ENCODE peak calls at places on chromosomes 2 and 18, in ten cellular contexts. F is activated effector memory CD4-positive, alpha-beta T cell treated with Interleukin-2 at 50 U/mL for 16 hours; Q is stimulated activated CD4-positive, alpha-beta T cell treated with anti-CD3 and anti-CD28 coated beads, Interleukin-2, amount 100 ng/mL, for 48 hours; V is EL; Z is amniotic stem cell; G is RWPE1; N is H4; U is RCC 7860; A is AG08396; B is SW480. J is an unnamed sample.

GRCh38 chr2:20612835-20613341 is 38.0 kb downstream of the HS1BP3 start:
- DNase-seq in F (no peak), Q (no peak), V (no peak), Z (no peak), G (no peak), N (no peak), U (no peak), A (no peak), B (no peak), J (no peak)

GRCh38 chr2:117068371-117068770 is 746.1 kb upstream of the DDX18 start:
- DNase-seq in F (no peak), Q (no peak), V (no peak), Z (no peak), G (peak), N (no peak), U (no peak), A (no peak), B (no peak), J (peak)

GRCh38 chr2:44680424-44680971 is 261.0 kb upstream of the SIX3 start:
- DNase-seq in F (no peak), Q (no peak), V (no peak), Z (no peak), G (no peak), N (no peak), U (no peak), A (no peak), B (no peak), J (no peak)

GRCh38 chr18:7259482-7259881 is 28.6 kb downstream of the LRRC30 start:
- DNase-seq in F (no peak), Q (no peak), V (no peak), Z (no peak), G (no peak), N (no peak), U (no peak), A (no peak), B (no peak), J (no peak)

GRCh38 chr2:85649201-85650190 is 18.5 kb downstream of the SFTPB start:
- DNase-seq in F (no peak), Q (no peak), V (peak), Z (peak), G (peak), N (no peak), U (no peak), A (peak), B (no peak), J (no peak)

GRCh38 chr2:212709287-212709686 is 170.7 kb upstream of the ERBB4 start:
- DNase-seq in F (no peak), Q (no peak), V (peak), Z (no peak), G (no peak), N (no peak), U (peak), A (peak), B (no peak), J (no peak)

GRCh38 chr2:54673501-54673998 is 49.9 kb upstream of the EML6 start:
- DNase-seq in F (no peak), Q (no peak), V (no peak), Z (no peak), G (peak), N (no peak), U (peak), A (no peak), B (no peak), J (peak)

GRCh38 chr18:13236411-13236810 is 17.9 kb downstream of the LDLRAD4 start:
- DNase-seq in F (no peak), Q (no peak), V (no peak), Z (no peak), G (no peak), N (no peak), U (no peak), A (no peak), B (no peak), J (no peak)

GRCh38 chr2:138711812-138712211 is 68.4 kb downstream of the NXPH2 start:
- DNase-seq in F (no peak), Q (no peak), V (no peak), Z (no peak), G (no peak), N (no peak), U (no peak), A (no peak), B (no peak), J (no peak)

GRCh38 chr2:126344498-126344897 is 311.5 kb upstream of the GYPC start:
- DNase-seq in F (no peak), Q (no peak), V (no peak), Z (no peak), G (no peak), N (no peak), U (no peak), A (no peak), B (no peak), J (no peak)

GRCh38 chr18:23307567-23308295 is 145.4 kb upstream of the RIOK3 start:
- DNase-seq in F (no peak), Q (no peak), V (peak), Z (no peak), G (no peak), N (peak), U (peak), A (peak), B (no peak), J (no peak)

GRCh38 chr2:108324531-108325256 is 36.0 kb downstream of the SULT1C2 start:
- DNase-seq in F (no peak), Q (no peak), V (peak), Z (peak), G (peak), N (no peak), U (peak), A (peak), B (no peak), J (no peak)

GRCh38 chr2:31476511-31477171 is 62.1 kb upstream of the XDH start:
- DNase-seq in F (no peak), Q (no peak), V (peak), Z (no peak), G (no peak), N (no peak), U (no peak), A (peak), B (no peak), J (no peak)

GRCh38 chr2:26018184-26018716 is 15.6 kb upstream of the RAB10 start:
- DNase-seq in F (no peak), Q (peak), V (peak), Z (peak), G (peak), N (peak), U (peak), A (peak), B (peak), J (peak)

GRCh38 chr2:158953926-158954763 is 14.3 kb upstream of the TANC1 start:
- DNase-seq in F (no peak), Q (peak), V (peak), Z (peak), G (peak), N (peak), U (peak), A (peak), B (peak), J (peak)

GRCh38 chr2:46697830-46698323 is 217.7 kb downstream of the MCFD2 start:
- DNase-seq in F (no peak), Q (no peak), V (no peak), Z (no peak), G (no peak), N (no peak), U (no peak), A (no peak), B (peak), J (peak)

GRCh38 chr2:170813611-170814550 is 2.8 kb upstream of the GAD1 start:
- DNase-seq in F (no peak), Q (no peak), V (peak), Z (no peak), G (peak), N (peak), U (no peak), A (peak), B (no peak), J (no peak)

GRCh38 chr2:120546077-120546864 is 189.4 kb upstream of the GLI2 start:
- DNase-seq in F (no peak), Q (no peak), V (peak), Z (peak), G (no peak), N (peak), U (peak), A (peak), B (peak), J (peak)

GRCh38 chr2:101518470-101519172 is 43.7 kb upstream of the RFX8 start:
- DNase-seq in F (no peak), Q (no peak), V (peak), Z (no peak), G (peak), N (peak), U (peak), A (no peak), B (peak), J (peak)

GRCh38 chr18:78797499-78797898 is 182.1 kb upstream of the SALL3 start:
- DNase-seq in F (no peak), Q (no peak), V (no peak), Z (no peak), G (no peak), N (no peak), U (no peak), A (no peak), B (no peak), J (no peak)

GRCh38 chr18:37346048-37346447 is 219.6 kb downstream of the CELF4 start:
- DNase-seq in F (no peak), Q (no peak), V (no peak), Z (no peak), G (no peak), N (no peak), U (no peak), A (no peak), B (no peak), J (no peak)

GRCh38 chr2:191950132-191950885 is 103.4 kb upstream of the CAVIN2 start:
- DNase-seq in F (no peak), Q (no peak), V (peak), Z (no peak), G (no peak), N (peak), U (peak), A (no peak), B (no peak), J (no peak)

GRCh38 chr18:79332601-79333000 is 63.1 kb upstream of the NFATC1 start:
- DNase-seq in F (no peak), Q (no peak), V (no peak), Z (no peak), G (no peak), N (no peak), U (no peak), A (no peak), B (no peak), J (no peak)

GRCh38 chr2:234747032-234747431 is 204.8 kb upstream of the SH3BP4 start:
- DNase-seq in F (no peak), Q (no peak), V (peak), Z (no peak), G (no peak), N (no peak), U (no peak), A (no peak), B (no peak), J (no peak)

GRCh38 chr2:3659447-3660432 is 1.7 kb downstream of the ALLC start:
- DNase-seq in F (no peak), Q (no peak), V (no peak), Z (no peak), G (no peak), N (no peak), U (no peak), A (no peak), B (no peak), J (no peak)